ENCODE peak calls at places on chromosomes 2 and 18, in five cellular contexts. I is retinal pigment epithelial cell, R is sigmoid colon, M is fibroblast of pulmonary artery, J is cardiac fibroblast. K is an unnamed sample.
A peak's percentile ranks its signal among the peaks of the same experiment; 100 is the strongest.

GRCh38 chr18:36579311-36579710 is 249.5 kb downstream of the TPGS2 start:
- DNase-seq in R (no peak), J (no peak), I (no peak), M (no peak), K (no peak)

GRCh38 chr2:234422895-234423505 is 73.9 kb downstream of the ARL4C start:
- DNase-seq in R (no peak), M (no peak), J (no peak), I (no peak), K (peak; percentile 9)

GRCh38 chr2:28321426-28321825 is 71.2 kb upstream of the FOSL2 start:
- DNase-seq in M (peak; percentile 34), I (peak; percentile 89), R (no peak), J (no peak), K (no peak)

GRCh38 chr2:106140091-106140490 is 54.0 kb downstream of the UXS1 start:
- DNase-seq in I (no peak), J (no peak), R (no peak), M (no peak), K (no peak)

GRCh38 chr18:51077217-51077616 is 47.2 kb downstream of the SMAD4 start:
- DNase-seq in J (peak; percentile 15), R (no peak), M (peak; percentile 33), I (no peak), K (no peak)

GRCh38 chr2:12456293-12457151 is 260.2 kb upstream of the TRIB2 start:
- DNase-seq in R (peak; percentile 97), J (peak; percentile 100), I (peak; percentile 66), M (peak; percentile 100), K (peak; percentile 100)

GRCh38 chr18:58315041-58315440 is 271.0 kb downstream of the NEDD4L start:
- DNase-seq in M (no peak), R (no peak), J (no peak), I (no peak), K (no peak)

GRCh38 chr2:128422571-128422970 is 103.9 kb upstream of the HS6ST1 start:
- DNase-seq in J (peak; percentile 84), I (no peak), R (no peak), M (peak; percentile 79), K (peak; percentile 71)

GRCh38 chr18:3067213-3068118 is 54.5 kb upstream of the LPIN2 start:
- DNase-seq in R (no peak), J (no peak), M (no peak), I (no peak), K (no peak)

GRCh38 chr2:16477648-16478047 is 188.0 kb downstream of the CYRIA start:
- DNase-seq in I (no peak), R (no peak), J (no peak), M (no peak), K (no peak)

GRCh38 chr2:73246850-73247249 is 12.7 kb downstream of the CCT7 start:
- DNase-seq in R (no peak), I (no peak), J (no peak), M (no peak), K (no peak)

GRCh38 chr2:133498166-133498565 is 70.1 kb downstream of the NCKAP5 start:
- DNase-seq in J (no peak), M (no peak), I (no peak), R (no peak), K (no peak)

GRCh38 chr2:160087854-160088745 is 25.7 kb upstream of the PLA2R1 start:
- DNase-seq in R (no peak), J (peak; percentile 43), M (peak; percentile 49), I (no peak), K (peak; percentile 64)

GRCh38 chr18:25713104-25713503 is 361.1 kb upstream of the ZNF521 start:
- DNase-seq in M (no peak), J (no peak), R (no peak), I (no peak), K (no peak)

GRCh38 chr2:3491716-3492474 is 27.4 kb downstream of the ADI1 start:
- DNase-seq in I (no peak), R (no peak), M (no peak), J (no peak), K (no peak)

GRCh38 chr18:29853126-29853525 is 1189.4 kb downstream of the DSC3 start:
- DNase-seq in R (no peak), M (peak; percentile 7), I (no peak), J (no peak), K (no peak)

GRCh38 chr2:45267062-45267702 is 257.9 kb upstream of the SIX2 start:
- DNase-seq in M (no peak), J (no peak), I (no peak), R (no peak), K (no peak)

GRCh38 chr2:176114930-176115625 is 1.5 kb upstream of the HOXD10 start:
- DNase-seq in I (no peak), J (no peak), R (no peak), M (no peak), K (no peak)

GRCh38 chr2:226677080-226677479 is 122.5 kb downstream of the IRS1 start:
- DNase-seq in R (no peak), M (no peak), J (no peak), I (no peak), K (no peak)

GRCh38 chr2:23387849-23388248 is 2.9 kb downstream of the KLHL29 start:
- DNase-seq in R (no peak), M (no peak), I (no peak), J (no peak), K (no peak)

GRCh38 chr18:45562567-45563479 is 52.5 kb upstream of the SLC14A2 start:
- DNase-seq in J (no peak), I (no peak), R (peak; percentile 81), M (no peak), K (no peak)

GRCh38 chr2:40097691-40098376 is 318.8 kb upstream of the THUMPD2 start:
- DNase-seq in R (no peak), I (no peak), J (peak; percentile 81), M (peak; percentile 81), K (peak; percentile 50)

DNA sequence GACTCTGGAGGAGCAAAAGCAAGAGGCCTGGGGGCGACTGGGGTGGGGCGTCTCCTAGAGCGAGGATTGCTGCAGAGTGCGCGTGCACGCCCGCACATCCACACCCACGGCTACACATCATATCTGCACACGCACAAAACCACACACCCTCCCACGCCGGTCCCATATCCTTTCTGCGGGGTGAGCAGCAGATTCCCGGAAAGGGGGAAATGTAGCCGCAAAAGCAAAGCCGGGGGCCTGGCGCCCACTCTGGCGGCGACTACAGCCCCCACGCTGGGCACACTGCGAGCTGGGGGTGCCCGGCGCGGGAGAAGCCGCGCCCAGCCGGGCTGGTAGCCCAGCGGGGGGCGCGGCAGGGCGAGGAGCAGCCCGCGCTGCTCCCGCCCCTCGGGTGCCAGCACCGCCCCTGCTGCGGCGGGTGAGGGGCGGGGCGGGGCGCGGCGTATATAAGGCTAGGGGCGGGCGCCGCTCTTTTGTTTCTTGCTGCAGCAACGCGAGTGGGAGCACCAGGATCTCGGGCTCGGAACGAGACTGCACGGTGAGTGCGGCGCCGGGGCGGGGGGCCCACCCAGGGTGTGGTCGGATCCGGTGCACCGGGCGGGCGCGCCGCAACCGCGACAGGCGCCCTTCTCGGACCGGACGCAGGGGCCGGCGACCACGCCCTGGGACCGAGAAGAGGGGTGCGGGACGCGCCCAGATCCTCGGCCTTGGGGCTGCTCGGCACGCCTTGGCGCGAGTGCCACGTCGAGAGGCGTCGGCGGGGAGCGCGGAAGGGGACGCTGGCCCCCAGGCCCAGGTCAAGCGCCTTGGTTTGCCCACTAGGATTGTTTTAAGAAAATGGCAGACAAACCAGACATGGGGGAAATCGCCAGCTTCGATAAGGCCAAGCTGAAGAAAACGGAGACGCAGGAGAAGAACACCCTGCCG is at the start of gene TMSB10:
- DNase-seq in J (peak; percentile 93), M (peak; percentile 85), R (peak; percentile 94), I (no peak), K (peak; percentile 87)
- TF ChIP-seq CTCF in J (no peak), M (no peak), R (no peak), I (no peak), K (peak; percentile 10)

GRCh38 chr2:129936334-129936934 is 43.0 kb upstream of the RAB6C start:
- DNase-seq in R (no peak), I (no peak), M (no peak), J (peak; percentile 39), K (no peak)
- TF ChIP-seq CTCF in R (no peak), I (peak; percentile 58), M (no peak), J (no peak), K (no peak)

GRCh38 chr2:102235491-102235890 is 48.7 kb downstream of the IL1RL2 start:
- DNase-seq in I (no peak), M (peak; percentile 53), J (peak; percentile 33), R (no peak), K (peak; percentile 44)
- TF ChIP-seq CTCF in I (peak; percentile 36), M (peak; percentile 45), J (peak; percentile 42), R (no peak), K (peak; percentile 24)

GRCh38 chr2:186991766-186992417 is 142.9 kb upstream of the ZSWIM2 start:
- DNase-seq in R (no peak), M (peak; percentile 39), J (peak; percentile 18), I (no peak), K (no peak)
- TF ChIP-seq CTCF in R (no peak), M (peak; percentile 20), J (no peak), I (peak; percentile 6), K (no peak)

GRCh38 chr2:26395394-26395793 is 6.3 kb upstream of the DRC1 start:
- DNase-seq in M (no peak), J (no peak), R (no peak), I (no peak), K (no peak)
- TF ChIP-seq CTCF in M (no peak), J (no peak), R (no peak), I (no peak), K (no peak)

GRCh38 chr2:204220896-204221295 is 284.3 kb downstream of the ICOS start:
- DNase-seq in R (no peak), J (no peak), M (no peak), I (no peak), K (no peak)
- TF ChIP-seq CTCF in R (no peak), J (no peak), M (no peak), I (no peak), K (no peak)